ENCODE peak calls at places on chromosomes 1 and 21, in four cellular contexts. T, M, U and Q are unnamed samples.
A peak's percentile ranks its signal among the peaks of the same experiment; 100 is the strongest.

GRCh38 chr1:1334835-1335234 is 3.8 kb downstream of the TAS1R3 start:
- DNase-seq in U (no peak), M (no peak), T (no peak), Q (no peak)

GRCh38 chr1:153447498-153448170 is 12.8 kb downstream of the S100A7 start:
- DNase-seq in T (no peak), U (peak; percentile 63), M (peak; percentile 18), Q (no peak)

GRCh38 chr1:65393345-65393744 is 27.1 kb upstream of the LEPR start:
- DNase-seq in T (no peak), M (no peak), U (peak; percentile 4), Q (no peak)

GRCh38 chr1:165930961-165931360 is 103.5 kb downstream of the UCK2 start:
- DNase-seq in U (no peak), M (no peak), T (no peak), Q (no peak)

GRCh38 chr1:46137901-46138300 is 5.5 kb upstream of the PIK3R3 start:
- DNase-seq in U (peak; percentile 72), T (no peak), M (no peak), Q (no peak)

GRCh38 chr1:43241352-43241953 is 28.3 kb upstream of the TMEM125 start:
- DNase-seq in T (no peak), U (peak; percentile 8), M (no peak), Q (no peak)

GRCh38 chr1:231993968-231994455 is 367.4 kb downstream of the DISC1 start:
- DNase-seq in T (no peak), U (no peak), M (no peak), Q (no peak)

GRCh38 chr1:3133671-3134070 is 64.7 kb downstream of the PRDM16 start:
- DNase-seq in U (no peak), M (no peak), T (no peak), Q (peak; percentile 74)

GRCh38 chr1:9078035-9078948 is 8.9 kb upstream of the SLC2A5 start:
- DNase-seq in M (no peak), T (no peak), U (peak; percentile 42), Q (no peak)

GRCh38 chr1:47241114-47242113 is 9.4 kb upstream of the TAL1 start:
- DNase-seq in M (no peak), U (no peak), T (no peak), Q (no peak)

GRCh38 chr1:60914982-60915381 is 167.4 kb upstream of the NFIA start:
- DNase-seq in T (no peak), U (no peak), M (no peak), Q (no peak)

GRCh38 chr1:110766336-110766647 is 91.6 kb upstream of the KCNA3 start:
- DNase-seq in M (no peak), U (no peak), T (no peak), Q (no peak)

GRCh38 chr1:18736958-18737357 is 106.3 kb downstream of the PAX7 start:
- DNase-seq in T (no peak), M (no peak), U (no peak), Q (peak; percentile 43)

GRCh38 chr1:86753700-86754099 is 49.3 kb downstream of the SH3GLB1 start:
- DNase-seq in U (no peak), T (no peak), M (no peak), Q (no peak)

GRCh38 chr1:42146127-42146915 is 6.9 kb upstream of the GUCA2B start:
- DNase-seq in M (no peak), T (no peak), U (no peak), Q (peak; percentile 33)

GRCh38 chr1:175984057-175984812 is 222.9 kb downstream of the COP1 start:
- DNase-seq in M (no peak), U (no peak), T (no peak), Q (no peak)

GRCh38 chr1:25232866-25233784 is 823 bp upstream of the SYF2 start:
- DNase-seq in M (peak; percentile 64), U (peak; percentile 89), T (no peak), Q (peak; percentile 88)

GRCh38 chr1:31763671-31764306 is 351 bp downstream of the ADGRB2 start:
- DNase-seq in M (no peak), U (no peak), T (no peak), Q (no peak)

GRCh38 chr1:32411261-32411660 is 17.0 kb upstream of the BSDC1 start:
- DNase-seq in T (no peak), U (no peak), M (no peak), Q (no peak)

GRCh38 chr21:17089121-17089520 is 423.7 kb upstream of the CXADR start:
- DNase-seq in U (peak; percentile 60), T (no peak), M (peak; percentile 18), Q (no peak)

GRCh38 chr1:208857471-208857870 is 613.3 kb upstream of the PLXNA2 start:
- DNase-seq in M (no peak), T (no peak), U (no peak), Q (no peak)

GRCh38 chr1:192604979-192605620 is 29.5 kb downstream of the RGS1 start:
- DNase-seq in M (no peak), U (no peak), T (no peak), Q (no peak)

GRCh38 chr1:24525606-24526005 is 23.0 kb downstream of the RCAN3 start:
- DNase-seq in T (no peak), U (no peak), M (no peak), Q (no peak)

GRCh38 chr1:245197121-245197520 is 42.3 kb downstream of the KIF26B start:
- DNase-seq in T (no peak), U (no peak), M (no peak), Q (no peak)

GRCh38 chr21:22575165-22575584 is 1577.0 kb downstream of the NCAM2 start:
- DNase-seq in M (no peak), T (no peak), U (no peak), Q (no peak)

GRCh38 chr1:30700528-30701265 is 22.7 kb downstream of the MATN1 start:
- DNase-seq in T (no peak), U (peak; percentile 61), M (no peak), Q (no peak)
- H3K27ac ChIP-seq in T (no peak overlapping the region), U (no peak overlapping the region), M (peak overlapping the region; percentile 68), Q (no peak overlapping the region)

GRCh38 chr1:203282720-203283542 is 22.4 kb upstream of the BTG2 start:
- DNase-seq in M (no peak), U (no peak), T (no peak), Q (peak; percentile 42)

GRCh38 chr1:203283597-203283996 is 21.7 kb upstream of the BTG2 start:
- DNase-seq in U (no peak), M (no peak), T (no peak), Q (no peak)

GRCh38 chr1:203281033-203281432 is 24.3 kb upstream of the BTG2 start:
- DNase-seq in T (no peak), U (no peak), M (no peak), Q (peak; percentile 30)

GRCh38 chr1:203280061-203280460 is 25.3 kb upstream of the BTG2 start:
- DNase-seq in M (no peak), T (no peak), U (no peak), Q (no peak)

GRCh38 chr1:203281851-203282661 is 23.3 kb upstream of the BTG2 start:
- DNase-seq in T (no peak), U (no peak), M (no peak), Q (no peak)
- H3K27ac ChIP-seq in T (peak overlapping the region; percentile 62), U (no peak overlapping the region), M (no peak overlapping the region), Q (no peak overlapping the region)

GRCh38 chr1:21873174-21873573 is 61.1 kb downstream of the LDLRAD2 start:
- DNase-seq in T (no peak), M (no peak), U (no peak), Q (no peak)

GRCh38 chr1:21874328-21874727 is 62.3 kb downstream of the LDLRAD2 start:
- DNase-seq in M (no peak), U (no peak), T (peak; percentile 52), Q (no peak)

GRCh38 chr1:21871943-21872342 is 59.9 kb downstream of the LDLRAD2 start:
- DNase-seq in M (no peak), U (no peak), T (no peak), Q (no peak)

GRCh38 chr1:21873761-21874160 is 61.7 kb downstream of the LDLRAD2 start:
- DNase-seq in M (no peak), U (no peak), T (no peak), Q (no peak)

GRCh38 chr1:21872445-21873079 is 60.5 kb downstream of the LDLRAD2 start:
- DNase-seq in U (no peak), T (no peak), M (no peak), Q (no peak)
- H3K27ac ChIP-seq in U (no peak overlapping the region), T (no peak overlapping the region), M (no peak overlapping the region), Q (no peak overlapping the region)

GRCh38 chr21:45921917-45922316 is 59.7 kb upstream of the COL6A1 start:
- DNase-seq in T (peak; percentile 13), M (no peak), U (no peak), Q (no peak)
- H3K27ac ChIP-seq in T (no peak overlapping the region), M (no peak overlapping the region), U (no peak overlapping the region), Q (no peak overlapping the region)

GRCh38 chr1:184930232-184930631 is 44.1 kb downstream of the NIBAN1 start:
- DNase-seq in U (no peak), T (no peak), M (no peak), Q (no peak)
- H3K27ac ChIP-seq in U (no peak overlapping the region), T (no peak overlapping the region), M (peak overlapping the region; percentile 8), Q (no peak overlapping the region)

GRCh38 chr21:38987551-38988210 is 182.0 kb downstream of the ETS2 start:
- DNase-seq in M (no peak), T (no peak), U (no peak), Q (no peak)
- H3K27ac ChIP-seq in M (no peak overlapping the region), T (no peak overlapping the region), U (no peak overlapping the region), Q (no peak overlapping the region)

GRCh38 chr1:199307865-199308264 is 669.0 kb downstream of the PTPRC start:
- DNase-seq in M (no peak), U (no peak), T (no peak), Q (no peak)
- H3K27ac ChIP-seq in M (no peak overlapping the region), U (no peak overlapping the region), T (no peak overlapping the region), Q (no peak overlapping the region)

DNA sequence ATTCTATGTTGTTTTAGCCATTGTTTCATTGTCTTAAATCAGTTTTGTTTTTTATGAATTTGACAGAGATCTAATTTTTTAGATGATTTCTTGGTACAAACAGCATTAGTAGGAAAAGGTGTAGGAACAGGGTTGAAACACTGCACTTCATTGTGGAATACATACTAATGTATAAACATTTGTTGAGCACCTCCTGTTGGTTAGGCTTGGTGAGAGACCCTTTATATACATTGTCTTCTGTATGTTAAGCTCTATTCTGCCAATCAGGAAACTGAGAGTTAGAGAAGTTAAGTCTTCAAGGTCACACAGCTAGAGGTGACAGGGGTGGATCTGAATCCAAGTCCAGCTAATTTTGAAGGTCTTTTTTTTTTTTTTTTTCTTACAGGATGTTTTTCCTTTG is 192.7 kb downstream of the VPS13D start:
- DNase-seq in T (no peak), U (no peak), M (no peak), Q (no peak)
- H3K27ac ChIP-seq in T (no peak overlapping the region), U (no peak overlapping the region), M (no peak overlapping the region), Q (no peak overlapping the region)

GRCh38 chr1:107935396-107936064 is 29.4 kb downstream of the VAV3 start:
- DNase-seq in M (no peak), T (no peak), U (no peak), Q (no peak)
- H3K27ac ChIP-seq in M (peak overlapping the region; percentile 64), T (no peak overlapping the region), U (no peak overlapping the region), Q (no peak overlapping the region)